ENCODE peak calls at places on chromosomes 16 and 17, in ten cellular contexts. C is CD8-positive, alpha-beta T cell; I is heart right ventricle; M is ascending aorta; L is tibial nerve; B is dorsolateral prefrontal cortex; E is uterus; W is heart left ventricle; Z is A549; G is adrenal gland. Q is an unnamed sample.

GRCh38 chr16:58692450-58692849 is 7.9 kb upstream of the SLC38A7 start:
- DNase-seq in Z (no peak), E (no peak), G (no peak), C (no peak), W (no peak), L (no peak), I (no peak), M (no peak), B (no peak), Q (no peak)

GRCh38 chr16:31420037-31420436 is 8.1 kb downstream of the COX6A2 start:
- DNase-seq in G (no peak), B (no peak), I (no peak), W (no peak), M (no peak), C (no peak), L (no peak), Z (no peak), E (no peak), Q (no peak)

GRCh38 chr17:80364091-80364691 is 50.8 kb upstream of the ENDOV start:
- DNase-seq in C (no peak), E (no peak), G (no peak), L (no peak), I (no peak), W (no peak), M (no peak), B (peak; percentile 34), Z (peak; percentile 37), Q (no peak)

GRCh38 chr17:38907930-38908675 is 17.3 kb upstream of the LASP1NB start:
- DNase-seq in I (no peak), W (no peak), L (no peak), C (no peak), G (no peak), B (no peak), Z (no peak), M (no peak), E (no peak), Q (no peak)

GRCh38 chr17:79836952-79837887 is 2.0 kb downstream of the CBX4 start:
- DNase-seq in L (no peak), C (no peak), G (peak; percentile 96), W (peak; percentile 90), B (no peak), E (peak; percentile 43), M (no peak), I (peak; percentile 71), Z (peak; percentile 80), Q (no peak)

GRCh38 chr17:2695243-2695960 is 16.2 kb downstream of the CLUH start:
- DNase-seq in W (no peak), C (no peak), B (no peak), E (no peak), M (peak; percentile 59), I (no peak), Z (no peak), G (no peak), L (no peak), Q (no peak)

GRCh38 chr16:5030251-5030870 is 3.4 kb downstream of the NAGPA start:
- DNase-seq in W (no peak), C (no peak), Z (no peak), E (no peak), B (no peak), L (no peak), I (no peak), M (no peak), G (no peak), Q (no peak)

GRCh38 chr16:54284931-54285413 is 1.6 kb downstream of the IRX3 start:
- DNase-seq in C (no peak), B (no peak), G (peak; percentile 48), L (no peak), M (no peak), E (no peak), Z (no peak), W (peak; percentile 51), I (peak; percentile 19), Q (no peak)

GRCh38 chr17:40553694-40554534 is 11.4 kb downstream of the CCR7 start:
- DNase-seq in G (peak; percentile 71), C (no peak), B (peak; percentile 83), I (peak; percentile 72), L (peak; percentile 62), Z (no peak), M (peak; percentile 74), W (peak; percentile 84), E (peak; percentile 77), Q (no peak)

GRCh38 chr17:30005709-30006320 is 64.4 kb downstream of the EFCAB5 start:
- DNase-seq in G (no peak), Z (no peak), M (no peak), E (no peak), C (no peak), I (no peak), L (no peak), W (no peak), B (no peak), Q (no peak)

GRCh38 chr17:77317091-77317519 is 176.3 kb downstream of the SEC14L1 start:
- DNase-seq in B (no peak), L (no peak), E (no peak), W (no peak), G (no peak), I (no peak), M (no peak), C (no peak), Z (no peak), Q (no peak)

GRCh38 chr17:77319211-77320031 is 178.7 kb downstream of the SEC14L1 start:
- DNase-seq in B (no peak), M (peak; percentile 97), C (peak; percentile 47), I (peak; percentile 87), W (peak; percentile 91), G (peak; percentile 96), E (peak; percentile 81), Z (peak; percentile 95), L (peak; percentile 84), Q (no peak)

GRCh38 chr17:77318021-77318420 is 177.3 kb downstream of the SEC14L1 start:
- DNase-seq in C (no peak), E (no peak), G (peak; percentile 52), Z (no peak), L (no peak), W (no peak), I (no peak), M (no peak), B (no peak), Q (no peak)

GRCh38 chr17:77320046-77320445 is 179.3 kb downstream of the SEC14L1 start:
- DNase-seq in L (peak; percentile 56), I (no peak), Z (no peak), W (no peak), E (peak; percentile 68), B (no peak), G (no peak), M (no peak), C (no peak), Q (no peak)

DNA sequence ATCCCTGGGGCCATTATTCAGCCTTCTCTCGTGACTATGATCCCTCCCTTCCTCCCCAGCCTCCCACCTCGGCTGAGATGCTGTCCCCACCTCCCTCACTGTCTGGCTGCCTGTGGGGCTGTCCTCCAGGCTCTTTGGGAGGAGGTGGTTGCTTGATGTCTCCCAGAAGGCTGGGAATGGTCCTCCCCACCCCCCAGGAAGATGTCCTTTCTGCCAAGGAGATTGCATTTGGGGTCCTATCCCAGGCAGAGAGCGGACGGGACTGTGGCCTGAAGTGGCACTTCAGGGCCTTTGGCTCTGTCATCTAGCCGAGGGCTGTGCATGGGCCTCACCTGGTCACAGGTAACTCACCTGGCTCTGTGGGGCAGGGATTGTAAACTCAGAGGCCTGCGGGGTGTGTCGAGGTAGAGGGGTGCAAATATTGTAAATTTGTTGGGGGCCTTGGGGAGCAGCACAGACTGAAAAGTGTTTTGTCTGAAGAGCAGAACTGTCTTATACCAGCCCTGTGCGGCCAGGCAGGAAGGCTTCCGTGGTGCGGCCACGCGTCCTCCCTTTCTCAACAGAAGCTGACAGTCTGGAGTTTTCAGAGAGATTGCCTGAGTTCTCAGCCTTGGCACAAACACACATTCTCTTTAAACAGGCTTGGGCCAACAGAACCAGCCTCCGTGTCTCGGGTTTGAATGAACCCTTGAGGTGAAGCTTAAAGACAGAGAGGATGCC is 177.9 kb downstream of the SEC14L1 start:
- DNase-seq in M (no peak), C (no peak), L (no peak), E (peak; percentile 42), I (no peak), W (no peak), B (no peak), Z (no peak), G (peak; percentile 81), Q (no peak)
- H3K4me3 ChIP-seq in M (peak overlapping the region; percentile 64), C (no peak overlapping the region), L (peak overlapping the region; percentile 38), E (peak overlapping the region; percentile 40), I (peak overlapping the region; percentile 50), W (peak overlapping the region; percentile 48), B (peak overlapping the region; percentile 52), Z (peak overlapping the region; percentile 64), G (no peak overlapping the region), Q (peak overlapping the region; percentile 42)

DNA sequence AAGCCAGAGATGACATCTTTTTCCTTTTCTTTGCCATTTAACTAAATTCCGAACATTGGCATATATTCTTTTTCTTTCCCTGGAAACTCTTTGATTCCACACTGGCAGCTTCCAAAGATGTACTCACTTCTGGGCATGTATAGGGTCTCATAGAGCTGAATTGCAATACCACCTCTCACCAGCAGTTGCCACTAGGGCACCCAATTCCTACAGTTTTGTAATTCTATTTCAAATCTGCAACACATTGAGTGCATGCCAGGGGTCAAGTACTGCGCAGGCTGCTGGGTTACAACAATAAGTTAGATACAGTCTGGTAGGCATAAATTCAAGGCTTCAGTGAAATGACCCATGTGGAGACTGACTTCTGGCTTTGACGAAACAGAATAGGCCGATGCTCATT is 208.8 kb upstream of the NLRP1 start:
- DNase-seq in B (no peak), L (no peak), G (no peak), W (no peak), E (no peak), I (no peak), C (no peak), Z (no peak), M (no peak), Q (no peak)
- TF ChIP-seq CTCF in B (no peak), L (no peak), G (no peak), W (peak; percentile 36), E (no peak), I (no peak), C (no peak), Z (no peak), M (no peak), Q (peak; percentile 52)

GRCh38 chr17:7280519-7281073 is 922 bp upstream of the SLC2A4 start:
- DNase-seq in G (peak; percentile 92), C (peak; percentile 83), M (peak; percentile 89), I (peak; percentile 83), Z (peak; percentile 96), L (peak; percentile 72), W (peak; percentile 86), B (peak; percentile 76), E (peak; percentile 87), Q (no peak)
- H3K4me3 ChIP-seq in G (no peak overlapping the region), C (peak overlapping the region; percentile 46), M (peak overlapping the region; percentile 56), I (peak overlapping the region; percentile 61), Z (peak overlapping the region; percentile 46), L (peak overlapping the region; percentile 5), W (peak overlapping the region; percentile 71), B (peak overlapping the region; percentile 40), E (peak overlapping the region; percentile 34), Q (peak overlapping the region; percentile 54)

GRCh38 chr16:53220585-53220984 is 165.8 kb downstream of the CHD9 start:
- DNase-seq in M (no peak), C (no peak), Z (no peak), E (no peak), W (no peak), L (no peak), I (peak; percentile 10), B (no peak), G (no peak), Q (no peak)
- TF ChIP-seq CTCF in M (peak; percentile 28), C (peak; percentile 35), Z (peak; percentile 12), E (no peak), W (peak; percentile 39), L (no peak), I (peak; percentile 30), B (peak; percentile 29), G (no peak), Q (peak; percentile 48)

Q was measured in epithelial cell of proximal tubule.